ENCODE peak calls at places on chromosomes 2 and 18, in eight cellular contexts. V, C, Z, K, R, M, S and N are unnamed samples.

GRCh38 chr2:105102963-105103421 is 65.1 kb downstream of the MRPS9 start:
- DNase-seq in V (no peak), C (peak), Z (no peak), K (peak), R (peak), M (peak), S (no peak), N (peak)

GRCh38 chr2:55231546-55232083 is 478 bp downstream of the CLHC1 start:
- DNase-seq in V (no peak), C (peak), Z (no peak), K (no peak), R (peak), M (no peak), S (no peak), N (peak)

GRCh38 chr2:127448526-127448925 is 30.3 kb downstream of the PROC start:
- DNase-seq in V (no peak), C (peak), Z (no peak), K (no peak), R (peak), M (no peak), S (no peak), N (peak)

GRCh38 chr2:110679337-110679707 is 1.5 kb upstream of the BUB1 start:
- DNase-seq in V (no peak), C (peak), Z (no peak), K (no peak), R (no peak), M (no peak), S (no peak), N (no peak)

GRCh38 chr2:174376967-174377366 is 18.6 kb upstream of the SCRN3 start:
- DNase-seq in V (no peak), C (peak), Z (no peak), K (no peak), R (peak), M (no peak), S (no peak), N (no peak)

GRCh38 chr2:141968377-141968920 is 162.4 kb downstream of the LRP1B start:
- DNase-seq in V (no peak), C (peak), Z (no peak), K (no peak), R (peak), M (no peak), S (no peak), N (no peak)

GRCh38 chr18:60452424-60452823 is 79.8 kb upstream of the MC4R start:
- DNase-seq in V (no peak), C (no peak), Z (no peak), K (no peak), R (peak), M (no peak), S (no peak), N (peak)

GRCh38 chr2:160334028-160334729 is 134.1 kb upstream of the ITGB6 start:
- DNase-seq in V (no peak), C (peak), Z (no peak), K (no peak), R (peak), M (no peak), S (no peak), N (peak)

GRCh38 chr2:73970850-73971471 is 13.7 kb upstream of the TET3 start:
- DNase-seq in V (no peak), C (peak), Z (no peak), K (no peak), R (peak), M (no peak), S (peak), N (peak)

GRCh38 chr2:221596192-221596591 is 24.1 kb upstream of the EPHA4 start:
- DNase-seq in V (no peak), C (peak), Z (no peak), K (no peak), R (peak), M (peak), S (no peak), N (peak)

GRCh38 chr2:121041516-121041915 is 243.5 kb downstream of the TFCP2L1 start:
- DNase-seq in V (no peak), C (no peak), Z (no peak), K (no peak), R (no peak), M (no peak), S (no peak), N (no peak)

GRCh38 chr2:86347401-86347800 is 10.0 kb upstream of the REEP1 start:
- DNase-seq in V (no peak), C (no peak), Z (no peak), K (no peak), R (no peak), M (no peak), S (no peak), N (no peak)

GRCh38 chr2:187689372-187689771 is 135.1 kb upstream of the TFPI start:
- DNase-seq in V (no peak), C (peak), Z (no peak), K (no peak), R (no peak), M (peak), S (no peak), N (no peak)

GRCh38 chr2:1556776-1557466 is 143.7 kb downstream of the TPO start:
- DNase-seq in V (no peak), C (peak), Z (no peak), K (no peak), R (peak), M (peak), S (no peak), N (peak)

GRCh38 chr2:112834379-112835014 is 2.1 kb downstream of the IL1B start:
- DNase-seq in V (no peak), C (peak), Z (peak), K (no peak), R (no peak), M (peak), S (no peak), N (no peak)

GRCh38 chr2:27264253-27264752 is 1.5 kb upstream of the SLC30A3 start:
- DNase-seq in V (no peak), C (no peak), Z (no peak), K (no peak), R (no peak), M (no peak), S (no peak), N (no peak)

GRCh38 chr2:95001701-95002100 is 23.8 kb upstream of the MAL start:
- DNase-seq in V (no peak), C (no peak), Z (no peak), K (no peak), R (no peak), M (no peak), S (no peak), N (no peak)

GRCh38 chr18:61216086-61216485 is 117.1 kb upstream of the CDH20 start:
- DNase-seq in V (no peak), C (no peak), Z (no peak), K (no peak), R (no peak), M (no peak), S (no peak), N (no peak)

GRCh38 chr18:36608107-36608506 is 220.7 kb downstream of the TPGS2 start:
- DNase-seq in V (no peak), C (no peak), Z (no peak), K (no peak), R (no peak), M (no peak), S (no peak), N (no peak)

GRCh38 chr2:108583903-108584520 is 49.7 kb downstream of the LIMS1 start:
- DNase-seq in V (no peak), C (peak), Z (peak), K (no peak), R (peak), M (peak), S (peak), N (peak)